ENCODE peak calls at places on chromosomes 12 and 14, in six cellular contexts. W, G, A, Y, Q and H are unnamed samples.

GRCh38 chr12:116882742-116883141 is 1.5 kb upstream of the HRK start:
- DNase-seq in Q (no peak), G (peak; percentile 22), W (no peak), Y (peak; percentile 45), A (no peak), H (no peak)

GRCh38 chr12:113259499-113259953 is 38.3 kb downstream of the TPCN1 start:
- DNase-seq in W (peak; percentile 36), Q (no peak), Y (peak; percentile 26), G (no peak), A (no peak), H (no peak)

GRCh38 chr12:6181166-6181565 is 19.0 kb upstream of the CD9 start:
- DNase-seq in Y (no peak), A (no peak), Q (no peak), W (no peak), G (no peak), H (no peak)

GRCh38 chr14:78227466-78228077 is 57.4 kb downstream of the NRXN3 start:
- DNase-seq in G (no peak), Q (peak; percentile 7), Y (no peak), A (no peak), W (no peak), H (no peak)

GRCh38 chr14:78705989-78706388 is 535.8 kb downstream of the NRXN3 start:
- DNase-seq in W (no peak), Y (no peak), Q (no peak), G (no peak), A (no peak), H (no peak)

GRCh38 chr14:52950410-52950897 is 396 bp downstream of the FERMT2 start:
- DNase-seq in G (peak; percentile 29), Q (peak; percentile 56), W (peak; percentile 32), A (peak; percentile 46), Y (peak; percentile 71), H (no peak)

GRCh38 chr14:105748204-105748578 is 221.8 kb downstream of the TMEM121 start:
- DNase-seq in W (no peak), Y (no peak), A (no peak), Q (no peak), G (no peak), H (no peak)

GRCh38 chr12:75457191-75457590 is 23.4 kb upstream of the GLIPR1 start:
- DNase-seq in G (no peak), Y (no peak), Q (no peak), A (no peak), W (no peak), H (peak; percentile 62)

GRCh38 chr14:64388533-64389243 is 535 bp downstream of the MTHFD1 start:
- DNase-seq in Y (no peak), Q (peak; percentile 20), G (peak; percentile 10), A (no peak), W (peak; percentile 16), H (no peak)

GRCh38 chr12:47377414-47378221 is 297.9 kb upstream of the AMIGO2 start:
- DNase-seq in A (no peak), Q (peak; percentile 95), Y (peak; percentile 97), G (peak; percentile 100), W (peak; percentile 97), H (no peak)

GRCh38 chr12:115771601-115772000 is 505.9 kb downstream of the MED13L start:
- DNase-seq in Q (no peak), Y (no peak), W (no peak), G (no peak), A (no peak), H (no peak)

GRCh38 chr12:130482448-130482847 is 144.8 kb downstream of the PIWIL1 start:
- DNase-seq in W (no peak), G (no peak), Q (no peak), Y (no peak), A (no peak), H (peak; percentile 9)

GRCh38 chr12:62955678-62956077 is 20.7 kb upstream of the PPM1H start:
- DNase-seq in W (no peak), G (no peak), Y (no peak), A (no peak), Q (no peak), H (no peak)

GRCh38 chr14:89748004-89748403 is 206.5 kb downstream of the EFCAB11 start:
- DNase-seq in Q (peak; percentile 25), G (peak; percentile 42), A (no peak), Y (no peak), W (peak; percentile 6), H (no peak)

GRCh38 chr12:62604856-62605255 is 138.2 kb downstream of the MON2 start:
- DNase-seq in A (no peak), W (no peak), Q (peak; percentile 9), G (peak; percentile 36), Y (peak; percentile 44), H (no peak)

GRCh38 chr14:30840086-30840779 is 34.1 kb upstream of the COCH start:
- DNase-seq in Y (no peak), W (no peak), A (no peak), Q (no peak), G (no peak), H (no peak)

GRCh38 chr12:116610971-116611541 is 51.9 kb downstream of the MAP1LC3B2 start:
- DNase-seq in Y (peak; percentile 38), A (no peak), Q (no peak), G (no peak), W (no peak), H (no peak)

GRCh38 chr12:26940820-26941219 is 2.5 kb downstream of the FGFR1OP2 start:
- DNase-seq in A (peak; percentile 56), Q (no peak), W (no peak), G (peak; percentile 14), Y (no peak), H (no peak)

GRCh38 chr14:81319314-81319713 is 80.8 kb downstream of the STON2 start:
- DNase-seq in Q (no peak), W (no peak), G (no peak), A (no peak), Y (no peak), H (no peak)

GRCh38 chr14:81319946-81320345 is 80.2 kb downstream of the STON2 start:
- DNase-seq in Y (no peak), A (no peak), W (no peak), Q (no peak), G (no peak), H (no peak)

GRCh38 chr14:81326451-81326850 is 73.7 kb downstream of the STON2 start:
- DNase-seq in Q (peak; percentile 70), G (no peak), W (no peak), Y (no peak), A (no peak), H (no peak)

GRCh38 chr14:81323621-81324400 is 76.3 kb downstream of the STON2 start:
- DNase-seq in Q (peak; percentile 90), G (no peak), A (no peak), W (no peak), Y (no peak), H (no peak)

DNA sequence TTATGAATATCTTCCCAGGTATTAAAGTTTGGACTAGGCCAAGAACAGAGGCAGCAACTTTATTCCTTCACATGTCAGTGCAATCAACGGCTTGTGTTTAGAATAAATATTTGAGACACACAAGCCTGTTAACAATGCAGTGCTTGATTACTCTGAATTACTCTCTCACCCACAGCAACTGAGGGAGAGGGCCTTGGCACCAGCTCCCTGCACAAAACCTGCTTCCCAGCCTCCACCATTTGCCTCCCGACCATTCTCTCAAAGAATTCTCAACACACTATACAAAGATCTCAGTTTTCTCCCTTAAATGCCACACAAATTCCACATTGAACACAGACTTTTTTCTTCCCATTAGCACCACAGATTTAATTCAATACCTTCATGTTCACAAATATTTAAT is 77.0 kb downstream of the STON2 start:
- DNase-seq in G (no peak), Q (no peak), W (no peak), Y (no peak), A (no peak), H (no peak)
- H3K4me3 ChIP-seq in G (no peak overlapping the region), Q (peak overlapping the region; percentile 88), W (no peak overlapping the region), Y (no peak overlapping the region), A (no peak overlapping the region), H (no peak overlapping the region)

GRCh38 chr14:98916036-98916435 is 356.0 kb downstream of the BCL11B start:
- DNase-seq in A (no peak), Y (no peak), W (no peak), G (no peak), Q (no peak), H (no peak)
- H3K4me3 ChIP-seq in A (no peak overlapping the region), Y (no peak overlapping the region), W (no peak overlapping the region), G (no peak overlapping the region), Q (no peak overlapping the region), H (no peak overlapping the region)

GRCh38 chr12:48960834-48961233 is 3.5 kb upstream of the ARF3 start:
- DNase-seq in W (no peak), Q (no peak), G (no peak), A (no peak), Y (no peak), H (no peak)

GRCh38 chr12:48956279-48957140 is 777 bp downstream of the ARF3 start:
- DNase-seq in Q (peak; percentile 97), G (peak; percentile 95), Y (peak; percentile 96), A (peak; percentile 76), W (peak; percentile 96), H (peak; percentile 25)

GRCh38 chr12:48954781-48955501 is 2.3 kb downstream of the ARF3 start:
- DNase-seq in A (no peak), G (no peak), W (no peak), Y (no peak), Q (no peak), H (no peak)

GRCh38 chr12:48957141-48958048 is at the start of gene ARF3:
- DNase-seq in W (peak; percentile 91), Q (peak; percentile 88), Y (peak; percentile 94), A (peak; percentile 97), G (peak; percentile 87), H (peak; percentile 91)

GRCh38 chr12:48958049-48958388 is 732 bp upstream of the ARF3 start:
- DNase-seq in Q (no peak), G (no peak), A (no peak), Y (no peak), W (no peak), H (no peak)
- H3K4me3 ChIP-seq in Q (peak overlapping the region; percentile 97), G (no peak overlapping the region), A (peak overlapping the region; percentile 69), Y (no peak overlapping the region), W (peak overlapping the region; percentile 89), H (peak overlapping the region; percentile 87)

DNA sequence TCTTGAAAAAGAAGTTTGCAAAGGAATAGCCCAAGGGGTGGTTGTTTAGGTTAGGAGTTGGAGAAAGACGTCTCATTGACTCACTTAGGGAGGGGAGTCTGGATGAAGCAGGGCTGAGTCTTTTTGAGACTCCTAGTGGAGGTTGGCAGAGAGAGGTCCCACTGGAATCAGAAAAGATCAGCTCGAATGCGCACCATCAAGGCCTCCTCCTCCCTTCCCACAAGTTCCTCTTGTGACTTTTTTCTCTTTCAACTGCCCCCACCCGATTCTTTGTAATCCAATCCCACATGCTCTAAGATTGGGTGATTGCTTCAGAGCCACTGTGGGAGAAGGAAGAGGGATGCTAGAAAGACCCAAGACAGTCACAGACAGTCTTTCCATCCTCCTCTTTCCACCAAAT is 2.0 kb downstream of the ARHGEF40 start:
- DNase-seq in G (peak; percentile 70), Y (no peak), Q (no peak), W (peak; percentile 78), A (no peak), H (no peak)
- H3K4me3 ChIP-seq in G (peak overlapping the region; percentile 83), Y (no peak overlapping the region), Q (no peak overlapping the region), W (peak overlapping the region; percentile 86), A (no peak overlapping the region), H (no peak overlapping the region)

GRCh38 chr12:43381879-43382278 is 170.1 kb downstream of the ADAMTS20 start:
- DNase-seq in W (no peak), Y (no peak), G (no peak), A (no peak), Q (no peak), H (no peak)

GRCh38 chr12:43378448-43378847 is 173.6 kb downstream of the ADAMTS20 start:
- DNase-seq in G (no peak), A (no peak), Q (no peak), W (no peak), Y (no peak), H (no peak)
- H3K4me3 ChIP-seq in G (no peak overlapping the region), A (no peak overlapping the region), Q (no peak overlapping the region), W (no peak overlapping the region), Y (no peak overlapping the region), H (no peak overlapping the region)

GRCh38 chr12:9760699-9761406 is at the start of gene CD69:
- DNase-seq in Y (peak; percentile 71), G (no peak), A (peak; percentile 85), Q (peak; percentile 14), W (no peak), H (peak; percentile 94)
- H3K4me3 ChIP-seq in Y (peak within 1 kb of the TSS; percentile 15), G (no peak within 1 kb of the TSS), A (peak within 1 kb of the TSS; percentile 39), Q (no peak within 1 kb of the TSS), W (no peak within 1 kb of the TSS), H (peak within 1 kb of the TSS; percentile 67)